ENCODE peak calls at places on chromosome 21, in four cellular contexts. F is NCI-H1930; Q is activated CD8-positive, alpha-beta memory T cell treated with anti-CD3 and anti-CD28 coated beads, Interleukin-2, amount 10 ng/mL, durations not matched to agents 7 days and 5 days; N is amygdala. B is an unnamed sample.
A peak's percentile ranks its signal among the peaks of the same experiment; 100 is the strongest.

GRCh38 chr21:27406297-27407009 is 439.6 kb upstream of the ADAMTS5 start:
- DNase-seq in Q (no peak), F (no peak), N (no peak), B (no peak)

GRCh38 chr21:26194326-26194725 is 23.8 kb upstream of the APP start:
- DNase-seq in N (no peak), Q (no peak), F (no peak), B (no peak)

GRCh38 chr21:26007911-26008579 is 162.5 kb downstream of the APP start:
- DNase-seq in Q (no peak), F (no peak), N (peak; percentile 22), B (no peak)

GRCh38 chr21:39016740-39017315 is 166.4 kb downstream of the PSMG1 start:
- DNase-seq in Q (no peak), N (no peak), F (no peak), B (no peak)

GRCh38 chr21:30924171-30924680 is 42.8 kb upstream of the KRTAP11-1 start:
- DNase-seq in N (no peak), Q (no peak), F (no peak), B (no peak)

GRCh38 chr21:44969965-44970755 is 30.3 kb downstream of the SLX9 start:
- DNase-seq in F (no peak), N (no peak), Q (no peak), B (no peak)

GRCh38 chr21:44428281-44428942 is 26.9 kb upstream of the LRRC3 start:
- DNase-seq in N (no peak), F (no peak), Q (peak; percentile 69), B (no peak)

GRCh38 chr21:42829954-42830353 is 49.4 kb downstream of the WDR4 start:
- DNase-seq in Q (peak; percentile 31), F (no peak), N (no peak), B (no peak)

GRCh38 chr21:16457498-16457897 is 727.7 kb downstream of the USP25 start:
- DNase-seq in Q (no peak), N (no peak), F (no peak), B (no peak)

GRCh38 chr21:26964379-26964778 is 2.5 kb downstream of the ADAMTS5 start:
- DNase-seq in Q (no peak), F (no peak), N (no peak), B (no peak)

GRCh38 chr21:35164971-35165483 is 115.9 kb upstream of the RUNX1 start:
- DNase-seq in F (no peak), Q (no peak), N (no peak), B (no peak)

GRCh38 chr21:43938751-43939442 is 73.2 kb upstream of the TRAPPC10 start:
- DNase-seq in Q (peak; percentile 92), F (peak; percentile 25), N (peak; percentile 26), B (peak; percentile 84)

GRCh38 chr21:15795533-15795932 is 65.8 kb downstream of the USP25 start:
- DNase-seq in F (no peak), Q (no peak), N (no peak), B (no peak)

GRCh38 chr21:33393348-33393747 is 9.9 kb upstream of the IFNGR2 start:
- DNase-seq in F (no peak), Q (no peak), N (no peak), B (no peak)

GRCh38 chr21:33940846-33941245 is 25.2 kb upstream of the ATP5PO start:
- DNase-seq in F (no peak), Q (no peak), N (no peak), B (no peak)

GRCh38 chr21:18986197-18986596 is 582.6 kb upstream of the TMPRSS15 start:
- DNase-seq in F (no peak), Q (no peak), N (no peak), B (peak; percentile 5)

GRCh38 chr21:44298301-44298700 is 1.6 kb upstream of the PFKL start:
- DNase-seq in N (no peak), F (no peak), Q (no peak), B (no peak)

GRCh38 chr21:34083357-34083756 is 10.0 kb downstream of the MRPS6 start:
- DNase-seq in F (no peak), Q (no peak), N (no peak), B (no peak)

GRCh38 chr21:39715804-39716397 is 29.1 kb upstream of the IGSF5 start:
- DNase-seq in F (no peak), N (peak; percentile 18), Q (peak; percentile 48), B (peak; percentile 30)

GRCh38 chr21:36847189-36847588 is 119.3 kb downstream of the HLCS start:
- DNase-seq in F (no peak), N (no peak), Q (no peak), B (peak; percentile 17)

GRCh38 chr21:35924714-35925301 is 135.5 kb downstream of the SETD4 start:
- DNase-seq in F (no peak), Q (no peak), N (no peak), B (no peak)

GRCh38 chr21:33587792-33588484 is 546 bp downstream of the DONSON start:
- DNase-seq in N (no peak), Q (peak; percentile 64), F (no peak), B (peak; percentile 28)

GRCh38 chr21:45536301-45537081 is 5.7 kb downstream of the SLC19A1 start:
- DNase-seq in Q (no peak), F (no peak), N (no peak), B (no peak)

GRCh38 chr21:29248124-29248523 is 50.6 kb upstream of the BACH1 start:
- DNase-seq in N (no peak), Q (no peak), F (no peak), B (no peak)

B was measured in frontal cortex.